ENCODE peak calls at places on chromosomes 4 and X, in nine cellular contexts. P is heart left ventricle; V is heart right ventricle; T is cardiac muscle cell; G is tibial artery; Q is transverse colon; H is uterus; C is neural progenitor cell; X is effector memory CD4-positive, alpha-beta T cell. O is an unnamed sample. For H3K4me1, the result is how much of the 10 kb centered on the place peaks cover.

GRCh38 chrX:123673813-123674212 is 59.0 kb downstream of the THOC2 start:
- DNase-seq in P (no peak), V (no peak), T (no peak), G (no peak), Q (no peak), H (no peak), C (no peak), X (no peak), O (no peak)

GRCh38 chr4:1035510-1035909 is 24.1 kb downstream of the FGFRL1 start:
- DNase-seq in P (no peak), V (peak), T (peak), G (no peak), Q (peak), H (no peak), C (no peak), X (no peak), O (no peak)

GRCh38 chr4:76219299-76220055 is 5.9 kb upstream of the SCARB2 start:
- DNase-seq in P (no peak), V (no peak), T (peak), G (no peak), Q (no peak), H (no peak), C (no peak), X (no peak), O (no peak)

GRCh38 chr4:158786155-158786581 is 17.3 kb downstream of the FNIP2 start:
- DNase-seq in P (no peak), V (no peak), T (no peak), G (no peak), Q (no peak), H (no peak), C (no peak), X (no peak), O (no peak)

GRCh38 chr4:119104644-119105273 is 30.9 kb upstream of the MYOZ2 start:
- DNase-seq in P (no peak), V (no peak), T (no peak), G (no peak), Q (no peak), H (no peak), C (no peak), X (no peak), O (no peak)

GRCh38 chrX:103608305-103608963 is 671 bp downstream of the TCEAL3 start:
- DNase-seq in P (no peak), V (peak), T (no peak), G (peak), Q (no peak), H (peak), C (peak), X (no peak), O (peak)

GRCh38 chrX:111597967-111598366 is 83.0 kb upstream of the ALG13 start:
- DNase-seq in P (no peak), V (no peak), T (no peak), G (no peak), Q (no peak), H (no peak), C (no peak), X (no peak), O (no peak)

GRCh38 chr4:82352825-82353370 is 20.9 kb downstream of the HNRNPD start:
- DNase-seq in P (no peak), V (no peak), T (no peak), G (no peak), Q (no peak), H (no peak), C (no peak), X (no peak), O (no peak)

GRCh38 chrX:53984895-53985294 is 59.4 kb downstream of the PHF8 start:
- DNase-seq in P (no peak), V (no peak), T (no peak), G (no peak), Q (no peak), H (no peak), C (no peak), X (no peak), O (no peak)

GRCh38 chrX:74550295-74550802 is 64.1 kb downstream of the RLIM start:
- DNase-seq in P (peak), V (peak), T (peak), G (peak), Q (peak), H (peak), C (peak), X (peak), O (peak)

GRCh38 chr4:60721680-60722079 is 478.4 kb upstream of the ADGRL3 start:
- DNase-seq in P (no peak), V (no peak), T (no peak), G (no peak), Q (no peak), H (no peak), C (no peak), X (no peak), O (no peak)

GRCh38 chr4:14165253-14165942 is 537.9 kb upstream of the BOD1L1 start:
- DNase-seq in P (no peak), V (no peak), T (no peak), G (no peak), Q (peak), H (no peak), C (no peak), X (no peak), O (no peak)

GRCh38 chrX:155215443-155216178 is 649 bp upstream of the VBP1 start:
- DNase-seq in P (no peak), V (no peak), T (no peak), G (no peak), Q (no peak), H (no peak), C (no peak), X (no peak), O (no peak)

GRCh38 chr4:111957992-111958391 is 187.3 kb upstream of the FAM241A start:
- DNase-seq in P (no peak), V (no peak), T (no peak), G (no peak), Q (no peak), H (no peak), C (no peak), X (no peak), O (no peak)

GRCh38 chrX:137999542-137999941 is 433.6 kb downstream of the ZIC3 start:
- DNase-seq in P (no peak), V (no peak), T (no peak), G (no peak), Q (no peak), H (no peak), C (no peak), X (no peak), O (no peak)

GRCh38 chrX:118566359-118566758 is 70.7 kb downstream of the DOCK11 start:
- DNase-seq in P (no peak), V (no peak), T (peak), G (no peak), Q (no peak), H (no peak), C (no peak), X (no peak), O (no peak)

GRCh38 chrX:20973038-20973437 is 401.2 kb upstream of the CNKSR2 start:
- DNase-seq in P (no peak), V (no peak), T (no peak), G (no peak), Q (no peak), H (no peak), C (no peak), X (no peak), O (no peak)

GRCh38 chrX:131709553-131709952 is 165.7 kb downstream of the OR13H1 start:
- DNase-seq in P (no peak), V (no peak), T (no peak), G (no peak), Q (no peak), H (no peak), C (no peak), X (no peak), O (no peak)

DNA sequence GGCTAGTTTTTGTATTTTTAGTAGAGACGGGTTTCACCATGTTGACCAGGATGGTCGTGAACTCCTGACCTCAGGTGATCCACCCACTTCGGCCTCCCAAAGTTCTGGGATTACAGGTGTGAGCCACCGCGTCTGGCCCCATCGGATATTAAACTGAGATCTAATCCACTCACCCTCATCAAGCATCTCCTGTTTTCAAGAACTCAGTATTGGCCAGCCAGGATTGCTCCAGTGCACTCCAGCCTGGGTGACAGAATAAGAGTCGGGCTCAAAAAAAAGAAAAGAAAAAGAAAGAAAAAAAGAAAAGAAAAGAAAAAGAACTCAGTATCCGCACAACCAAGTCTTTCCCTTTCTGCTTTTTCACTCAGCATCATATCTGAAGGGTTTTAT is 167.6 kb downstream of the OR13H1 start:
- DNase-seq in P (no peak), V (no peak), T (no peak), G (no peak), Q (no peak), H (no peak), C (no peak), X (no peak), O (no peak)
- H3K4me3 ChIP-seq in P (no peak), V (no peak), T (no peak), G (no peak), Q (no peak), H (no peak), C (no peak), X (no peak), O (peak)

GRCh38 chr4:2805712-2806391 is 13.0 kb downstream of the SH3BP2 start:
- DNase-seq in P (peak), V (peak), T (peak), G (no peak), Q (peak), H (no peak), C (no peak), X (no peak), O (peak)
- H3K4me1 ChIP-seq in P (half or more), V (half or more), T (under half), G (under half), Q (half or more), H (under half), C (under half), X (under half), O (under half)

GRCh38 chr4:186669159-186669720 is 54.4 kb downstream of the FAT1 start:
- DNase-seq in P (no peak), V (no peak), T (peak), G (peak), Q (no peak), H (no peak), C (peak), X (no peak), O (no peak)
- H3K4me3 ChIP-seq in P (no peak), V (no peak), T (no peak), G (peak), Q (no peak), H (no peak), C (no peak), X (no peak), O (no peak)

DNA sequence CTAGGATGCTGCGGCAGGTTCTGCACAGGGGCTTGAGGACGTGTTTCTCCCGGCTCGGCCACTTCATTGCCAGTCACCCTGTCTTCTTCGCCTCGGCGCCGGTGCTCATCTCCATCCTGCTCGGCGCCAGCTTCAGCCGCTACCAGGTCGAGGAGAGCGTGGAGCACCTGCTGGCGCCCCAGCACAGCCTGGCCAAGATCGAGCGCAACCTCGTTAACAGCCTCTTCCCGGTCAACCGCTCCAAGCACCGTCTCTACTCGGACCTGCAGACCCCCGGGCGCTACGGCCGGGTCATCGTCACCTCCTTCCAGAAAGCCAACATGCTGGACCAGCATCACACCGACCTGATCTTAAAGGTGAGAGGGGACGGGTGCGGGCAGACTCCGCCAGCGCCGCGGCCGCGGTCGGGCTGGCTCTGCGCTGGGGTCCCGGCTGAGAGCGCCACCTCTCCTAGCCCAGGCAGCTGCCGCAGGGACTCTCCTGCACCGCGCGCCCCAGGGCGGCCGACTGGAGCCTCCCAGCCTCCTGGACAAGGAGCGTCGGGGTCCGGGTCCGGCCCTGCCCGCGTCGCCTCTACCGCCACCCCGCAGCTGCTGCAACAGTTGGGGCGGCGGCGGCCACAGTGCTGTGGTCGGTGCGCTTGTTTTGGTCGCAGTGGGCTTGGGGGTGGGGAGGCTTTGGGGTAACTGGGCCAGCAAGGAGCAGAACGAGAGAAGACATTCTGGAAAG is 386 bp downstream of the PTCHD1 start:
- DNase-seq in P (no peak), V (no peak), T (no peak), G (no peak), Q (no peak), H (no peak), C (peak), X (no peak), O (no peak)
- H3K4me1 ChIP-seq in P (under half), V (under half), T (under half), G (under half), Q (under half), H (under half), C (under half), X (under half), O (under half)

GRCh38 chrX:13694359-13694758 is 5.4 kb downstream of the RAB9A start:
- DNase-seq in P (no peak), V (no peak), T (no peak), G (no peak), Q (no peak), H (no peak), C (no peak), X (no peak), O (no peak)
- H3K4me3 ChIP-seq in P (no peak), V (no peak), T (no peak), G (no peak), Q (no peak), H (no peak), C (no peak), X (no peak), O (no peak)

DNA sequence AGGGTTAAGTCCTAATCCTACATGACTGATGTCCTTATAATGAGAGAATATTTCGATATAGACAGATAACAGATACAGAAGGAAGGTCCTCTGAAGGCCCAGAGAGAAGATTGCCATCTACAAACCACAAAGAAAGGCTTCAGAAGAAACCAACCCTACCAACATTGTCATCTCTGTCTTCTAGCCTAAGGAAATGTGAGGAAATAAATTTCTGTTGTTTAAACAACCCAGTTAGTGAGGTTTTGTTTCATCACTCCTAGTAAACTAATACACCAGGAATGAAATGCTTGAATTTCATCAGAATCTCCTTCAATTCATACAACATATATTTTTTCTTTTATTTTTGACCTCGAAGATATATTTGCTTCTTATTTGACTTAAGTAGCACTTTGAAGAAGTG is 1527.8 kb downstream of the STIM2 start:
- DNase-seq in P (no peak), V (no peak), T (no peak), G (no peak), Q (no peak), H (no peak), C (no peak), X (no peak), O (no peak)
- H3K4me1 ChIP-seq in P (under half), V (under half), T (under half), G (under half), Q (under half), H (under half), C (under half), X (under half), O (under half)

GRCh38 chrX:16711219-16712115 is 1.0 kb downstream of the CTPS2 start:
- DNase-seq in P (no peak), V (no peak), T (no peak), G (no peak), Q (no peak), H (no peak), C (no peak), X (no peak), O (no peak)
- H3K4me3 ChIP-seq in P (peak), V (peak), T (peak), G (peak), Q (peak), H (peak), C (peak), X (peak), O (peak)

DNA sequence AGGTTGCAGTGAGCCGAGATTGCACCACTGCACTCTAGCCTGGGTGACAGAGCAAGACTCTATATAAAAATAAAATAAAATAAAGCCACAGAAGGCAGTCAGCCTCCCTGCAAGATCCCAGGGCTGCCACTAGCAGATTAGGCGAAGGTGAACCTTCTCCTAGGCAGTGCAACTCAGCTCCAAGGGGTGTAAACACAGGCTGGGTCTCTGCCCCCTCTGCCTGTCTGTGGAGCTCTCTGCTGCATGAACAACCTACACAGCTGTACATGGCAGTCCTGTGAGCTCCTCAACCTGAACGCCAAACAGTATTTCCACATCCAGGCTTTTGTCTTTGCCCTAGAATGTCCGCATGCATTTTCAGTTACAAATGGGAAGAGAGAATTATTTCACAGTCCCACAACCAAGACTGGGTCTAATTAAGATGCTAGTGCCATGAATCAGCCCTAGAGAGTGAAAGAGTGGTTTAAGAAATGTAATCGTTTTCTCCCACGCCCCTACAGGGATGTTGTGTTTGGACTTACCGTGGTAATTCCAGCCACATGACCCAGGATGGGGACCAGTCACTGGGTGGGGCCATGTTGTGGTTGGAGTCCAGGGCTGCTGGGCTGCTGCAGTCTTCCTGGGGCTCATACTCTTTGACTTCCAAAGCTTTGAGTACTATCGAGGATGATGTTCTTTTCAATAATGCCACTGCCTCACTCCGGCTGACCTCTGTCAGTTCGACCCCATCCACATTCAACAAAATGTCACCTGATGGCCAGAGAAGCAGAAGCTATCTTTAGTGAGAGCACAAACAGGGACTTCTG is 99.0 kb downstream of the FIP1L1 start:
- DNase-seq in P (no peak), V (no peak), T (peak), G (peak), Q (no peak), H (no peak), C (no peak), X (no peak), O (no peak)
- H3K4me1 ChIP-seq in P (under half), V (under half), T (under half), G (under half), Q (under half), H (under half), C (under half), X (under half), O (under half)

O was measured in ovary.